ENCODE peak calls at places on chromosomes 7 and 10, in four cellular contexts. W is A549, Y is RWPE2, F is fibroblast of mammary gland. O is an unnamed sample.

GRCh38 chr7:106423836-106424475 is 139.2 kb upstream of the NAMPT start:
- DNase-seq in W (no peak), Y (no peak), F (no peak), O (no peak)

GRCh38 chr7:80411621-80412020 is 100.2 kb downstream of the GNAT3 start:
- DNase-seq in W (no peak), Y (no peak), F (peak; percentile 77), O (peak; percentile 86)

GRCh38 chr7:78327718-78328117 is 529.1 kb downstream of the PHTF2 start:
- DNase-seq in W (no peak), Y (no peak), F (no peak), O (no peak)

GRCh38 chr7:976901-977325 is 1.6 kb upstream of the COX19 start:
- DNase-seq in W (no peak), Y (no peak), F (no peak), O (no peak)

GRCh38 chr7:88224596-88225275 is 4.9 kb upstream of the SRI start:
- DNase-seq in W (peak; percentile 21), Y (no peak), F (peak; percentile 72), O (peak; percentile 77)

GRCh38 chr7:28677668-28678067 is 265.4 kb downstream of the CREB5 start:
- DNase-seq in W (no peak), Y (no peak), F (no peak), O (no peak)

GRCh38 chr7:67343114-67343513 is 346.5 kb downstream of the TYW1 start:
- DNase-seq in W (no peak), Y (no peak), F (no peak), O (no peak)

GRCh38 chr10:124636271-124636993 is 107.7 kb downstream of the FAM53B start:
- DNase-seq in W (no peak), Y (no peak), F (no peak), O (no peak)

GRCh38 chr7:98754041-98754479 is 115.8 kb downstream of the TMEM130 start:
- DNase-seq in W (peak; percentile 55), Y (no peak), F (no peak), O (no peak)

GRCh38 chr7:1411414-1411813 is 47.9 kb downstream of the MICALL2 start:
- DNase-seq in W (no peak), Y (no peak), F (no peak), O (no peak)

GRCh38 chr7:105940111-105940510 is 23.0 kb upstream of the CDHR3 start:
- DNase-seq in W (no peak), Y (no peak), F (no peak), O (no peak)

GRCh38 chr7:30369879-30370278 is 85.5 kb downstream of the ZNRF2 start:
- DNase-seq in W (no peak), Y (no peak), F (no peak), O (peak; percentile 41)

GRCh38 chr7:2886900-2887299 is 42.8 kb upstream of the GNA12 start:
- DNase-seq in W (peak; percentile 87), Y (no peak), F (peak; percentile 84), O (peak; percentile 94)

DNA sequence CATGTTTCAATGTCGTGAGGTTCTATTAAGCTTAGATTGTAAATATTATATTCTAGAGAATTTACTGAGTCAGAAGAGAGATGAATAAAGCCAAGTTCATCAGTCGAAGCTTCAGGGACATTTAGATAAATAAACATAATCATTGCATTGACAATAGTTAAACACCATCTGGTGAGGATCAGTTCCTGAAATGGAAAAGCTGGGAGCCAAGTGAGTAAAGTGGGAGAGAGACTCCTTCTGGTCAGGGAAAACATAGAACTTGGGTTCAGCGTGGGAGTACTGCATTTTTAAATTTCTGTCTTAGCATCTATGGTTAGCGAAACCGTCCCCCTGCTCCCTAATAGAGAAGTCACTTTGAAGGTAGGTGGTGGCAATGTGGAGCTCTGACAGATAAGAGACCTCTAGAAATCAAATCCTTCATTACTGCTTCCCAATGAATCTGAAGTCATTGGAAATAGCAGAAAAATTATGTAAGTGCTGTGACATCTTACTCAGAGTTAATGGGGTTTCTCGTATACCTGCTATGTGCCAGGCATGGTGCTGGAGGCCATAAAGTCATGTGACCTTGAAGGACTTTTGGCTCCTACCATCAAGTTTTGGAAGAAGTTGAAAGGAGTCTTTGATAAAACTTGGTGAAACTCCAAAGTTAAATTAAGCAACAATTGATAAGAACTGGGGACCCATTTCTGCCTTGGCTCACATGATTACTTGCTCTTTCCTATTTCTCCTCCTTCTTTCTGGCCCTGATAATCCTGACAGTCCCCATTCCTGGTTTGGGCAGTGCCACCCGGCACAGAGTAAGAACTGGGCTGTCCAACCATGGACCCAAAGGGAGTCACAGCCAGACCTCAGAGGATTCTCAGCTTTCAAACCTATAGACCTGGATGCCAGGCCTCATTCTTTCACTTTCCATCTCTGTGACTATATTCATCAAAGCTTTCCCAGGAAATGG is 211.2 kb downstream of the C7orf25 start:
- DNase-seq in W (no peak), Y (no peak), F (peak; percentile 45), O (no peak)
- TF ChIP-seq CTCF in W (no peak), Y (peak; percentile 6), F (peak; percentile 32), O (no peak)

GRCh38 chr10:56449770-56450169 is 88.7 kb upstream of the ZWINT start:
- DNase-seq in W (no peak), Y (no peak), F (no peak), O (no peak)
- TF ChIP-seq CTCF in W (no peak), Y (peak; percentile 29), F (no peak), O (no peak)

GRCh38 chr10:77873558-77874380 is 52.8 kb downstream of the DLG5 start:
- DNase-seq in W (peak; percentile 25), Y (peak; percentile 93), F (peak; percentile 78), O (peak; percentile 83)

GRCh38 chr10:77872947-77873557 is 53.5 kb downstream of the DLG5 start:
- DNase-seq in W (no peak), Y (no peak), F (no peak), O (no peak)

GRCh38 chr10:77875730-77876129 is 50.8 kb downstream of the DLG5 start:
- DNase-seq in W (no peak), Y (no peak), F (no peak), O (no peak)

GRCh38 chr10:77872151-77872946 is 54.2 kb downstream of the DLG5 start:
- DNase-seq in W (no peak), Y (no peak), F (peak; percentile 63), O (no peak)

DNA sequence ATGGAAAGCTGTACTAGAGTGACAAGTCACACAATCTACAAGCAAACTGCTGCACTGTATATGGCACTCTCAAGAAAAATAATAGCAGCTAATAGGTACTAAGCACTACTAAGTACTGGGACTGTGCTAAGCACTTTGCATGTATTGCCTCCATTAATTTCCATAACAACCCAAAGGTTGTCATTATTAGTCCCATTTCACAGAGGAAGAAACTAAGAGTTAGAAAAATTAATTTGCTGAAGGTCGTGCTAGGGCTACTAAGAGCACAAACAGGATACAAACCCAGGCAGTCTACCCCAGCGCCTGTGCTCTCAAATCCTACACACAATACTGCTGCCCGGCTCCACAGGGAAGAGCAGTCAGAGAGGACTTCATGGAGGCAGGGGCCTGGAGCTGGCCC is 51.7 kb downstream of the DLG5 start:
- DNase-seq in W (no peak), Y (no peak), F (no peak), O (no peak)
- TF ChIP-seq CTCF in W (no peak), Y (no peak), F (no peak), O (no peak)

GRCh38 chr7:142488234-142488633 is 230.4 kb upstream of the PRSS58 start:
- DNase-seq in W (no peak), Y (no peak), F (no peak), O (no peak)

GRCh38 chr7:142487124-142487523 is 229.3 kb upstream of the PRSS58 start:
- DNase-seq in W (no peak), Y (no peak), F (no peak), O (no peak)

GRCh38 chr7:142482899-142483658 is 225.2 kb upstream of the PRSS58 start:
- DNase-seq in W (peak; percentile 25), Y (no peak), F (peak; percentile 61), O (peak; percentile 70)

GRCh38 chr7:142483659-142484317 is 225.9 kb upstream of the PRSS58 start:
- DNase-seq in W (no peak), Y (no peak), F (no peak), O (no peak)

GRCh38 chr7:142485617-142486226 is 227.9 kb upstream of the PRSS58 start:
- DNase-seq in W (peak; percentile 9), Y (no peak), F (no peak), O (no peak)
- TF ChIP-seq CTCF in W (peak; percentile 9), Y (peak; percentile 32), F (peak; percentile 62), O (peak; percentile 70)

GRCh38 chr10:127973810-127974311 is 67.0 kb downstream of the PTPRE start:
- DNase-seq in W (no peak), Y (no peak), F (no peak), O (no peak)
- TF ChIP-seq CTCF in W (no peak), Y (peak; percentile 23), F (no peak), O (no peak)

DNA sequence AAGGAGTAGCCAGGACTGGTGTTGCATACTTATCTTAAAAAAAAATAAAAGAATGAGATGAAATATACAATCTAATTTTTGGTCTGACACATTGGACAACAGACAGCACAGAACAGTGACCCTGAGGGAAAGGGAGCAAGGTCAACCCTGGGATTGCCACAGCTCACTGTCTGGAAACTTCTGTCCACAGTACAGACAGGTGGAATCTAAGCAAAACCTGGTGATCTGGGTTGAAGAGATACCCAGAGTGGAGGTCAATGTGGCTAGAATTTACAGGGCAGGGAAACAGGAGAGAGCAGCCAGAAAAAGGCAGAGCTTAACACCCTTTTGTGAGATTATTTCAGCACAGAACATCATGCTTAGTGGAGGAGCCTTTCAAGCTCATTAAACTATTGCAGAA is 309.6 kb downstream of the HGF start:
- DNase-seq in W (no peak), Y (no peak), F (no peak), O (no peak)
- TF ChIP-seq CTCF in W (no peak), Y (no peak), F (no peak), O (no peak)

GRCh38 chr7:36966039-36966438 is 241.7 kb upstream of the AOAH start:
- DNase-seq in W (no peak), Y (no peak), F (no peak), O (no peak)

GRCh38 chr7:36962367-36962766 is 238.1 kb upstream of the AOAH start:
- DNase-seq in W (no peak), Y (no peak), F (no peak), O (no peak)

GRCh38 chr7:36966636-36967035 is 242.3 kb upstream of the AOAH start:
- DNase-seq in W (no peak), Y (no peak), F (no peak), O (no peak)

GRCh38 chr7:36965625-36966024 is 241.3 kb upstream of the AOAH start:
- DNase-seq in W (no peak), Y (no peak), F (no peak), O (no peak)

DNA sequence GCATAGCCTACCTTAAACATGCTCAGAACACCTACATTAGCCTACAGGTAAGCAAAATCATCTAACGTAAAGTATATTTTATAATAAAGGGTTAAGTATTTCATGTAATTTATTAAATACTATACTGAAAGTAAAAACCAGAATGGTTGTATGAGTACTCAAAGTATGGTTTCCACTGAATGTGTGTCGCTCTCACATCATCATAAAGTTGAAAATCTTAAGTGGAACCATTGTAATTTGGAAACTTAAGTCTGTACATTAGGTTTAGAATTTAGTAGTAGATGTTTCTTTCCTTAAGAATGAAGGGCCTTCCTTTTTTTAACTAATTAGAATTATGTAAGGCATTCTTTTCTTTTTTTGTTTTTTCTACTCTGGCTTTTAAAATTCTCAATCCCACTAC is 240.0 kb upstream of the AOAH start:
- DNase-seq in W (no peak), Y (no peak), F (no peak), O (no peak)
- TF ChIP-seq CTCF in W (no peak), Y (no peak), F (no peak), O (no peak)

O was measured in osteoblast.